ENCODE peak calls at places on chromosomes 13 and 19, in ten cellular contexts. E is COR-L47; U is AG09319; Q is heart right ventricle; B is CD4-positive, alpha-beta memory T cell; T is T-cell; I is NCI-H1048; S is hepatocyte; L is EH; V is HuH-7. A is an unnamed sample.
A peak's percentile ranks its signal among the peaks of the same experiment; 100 is the strongest.

GRCh38 chr13:108352599-108352998 is 83.1 kb downstream of the TNFSF13B start:
- DNase-seq in E (no peak), U (no peak), Q (no peak), B (no peak), T (no peak), I (no peak), S (no peak), L (no peak), V (no peak), A (no peak)

GRCh38 chr19:47081095-47081494 is 32.5 kb downstream of the ZC3H4 start:
- DNase-seq in E (no peak), U (no peak), Q (no peak), B (no peak), T (no peak), I (no peak), S (no peak), L (peak; percentile 25), V (no peak), A (no peak)

GRCh38 chr19:15330801-15331418 is 1.4 kb downstream of the BRD4 start:
- DNase-seq in E (no peak), U (no peak), Q (no peak), B (no peak), T (no peak), I (no peak), S (peak; percentile 68), L (peak; percentile 95), V (no peak), A (peak; percentile 26)

GRCh38 chr19:45670670-45671453 is 2.8 kb downstream of the GIPR start:
- DNase-seq in E (no peak), U (no peak), Q (peak; percentile 48), B (peak; percentile 20), T (peak; percentile 30), I (peak; percentile 58), S (peak; percentile 90), L (peak; percentile 88), V (peak; percentile 92), A (peak; percentile 17)

GRCh38 chr19:17079710-17080440 is 4.3 kb downstream of the MYO9B start:
- DNase-seq in E (no peak), U (peak; percentile 94), Q (peak; percentile 76), B (peak; percentile 57), T (peak; percentile 55), I (no peak), S (peak; percentile 80), L (peak; percentile 100), V (no peak), A (peak; percentile 92)

GRCh38 chr19:53389591-53390377 is 5.2 kb upstream of the ZNF765 start:
- DNase-seq in E (no peak), U (no peak), Q (no peak), B (no peak), T (no peak), I (no peak), S (no peak), L (no peak), V (no peak), A (no peak)

GRCh38 chr13:33205224-33205623 is 80.3 kb downstream of the STARD13 start:
- DNase-seq in E (no peak), U (no peak), Q (no peak), B (no peak), T (no peak), I (no peak), S (no peak), L (no peak), V (no peak), A (no peak)

GRCh38 chr13:107867701-107868661 is 347.4 kb downstream of the LIG4 start:
- DNase-seq in E (peak; percentile 84), U (no peak), Q (no peak), B (no peak), T (no peak), I (peak; percentile 25), S (peak; percentile 76), L (no peak), V (peak; percentile 57), A (no peak)

GRCh38 chr13:113930711-113931637 is 42.9 kb downstream of the C13orf46 start:
- DNase-seq in E (no peak), U (no peak), Q (no peak), B (no peak), T (peak; percentile 63), I (no peak), S (no peak), L (no peak), V (no peak), A (no peak)

GRCh38 chr19:17950310-17951150 is 16.4 kb upstream of the KCNN1 start:
- DNase-seq in E (peak; percentile 69), U (no peak), Q (no peak), B (peak; percentile 39), T (peak; percentile 46), I (no peak), S (no peak), L (no peak), V (no peak), A (no peak)

GRCh38 chr13:36261976-36262375 is 35.6 kb downstream of the CCDC169 start:
- DNase-seq in E (no peak), U (no peak), Q (no peak), B (no peak), T (no peak), I (no peak), S (no peak), L (no peak), V (no peak), A (no peak)

GRCh38 chr19:16076958-16077611 is 790 bp downstream of the TPM4 start:
- DNase-seq in E (peak; percentile 22), U (no peak), Q (peak; percentile 62), B (no peak), T (no peak), I (no peak), S (peak; percentile 57), L (peak; percentile 56), V (no peak), A (peak; percentile 40)

GRCh38 chr13:96994030-96994848 is at the start of gene OXGR1:
- DNase-seq in E (no peak), U (no peak), Q (no peak), B (no peak), T (no peak), I (no peak), S (no peak), L (no peak), V (no peak), A (no peak)

GRCh38 chr19:512548-513365 is 5.5 kb downstream of the TPGS1 start:
- DNase-seq in E (no peak), U (no peak), Q (no peak), B (no peak), T (no peak), I (no peak), S (no peak), L (no peak), V (no peak), A (no peak)

A was measured in T-helper 2 cell.